ENCODE peak calls at places on chromosomes 6 and 20, in six cellular contexts. P, X, Y, J, I and N are unnamed samples.

GRCh38 chr20:62691485-62691884 is 17.2 kb upstream of the NTSR1 start:
- DNase-seq in P (no peak), J (no peak), I (no peak), Y (no peak), X (no peak), N (no peak)

GRCh38 chr6:116352515-116353471 is 18.0 kb upstream of the DSE start:
- DNase-seq in X (no peak), Y (no peak), J (no peak), I (no peak), P (no peak), N (no peak)

GRCh38 chr6:139979021-139979721 is 604.7 kb upstream of the CITED2 start:
- DNase-seq in J (no peak), Y (no peak), I (no peak), X (no peak), P (no peak), N (peak; percentile 3)

GRCh38 chr20:53255102-53255710 is 283.0 kb downstream of the TSHZ2 start:
- DNase-seq in Y (no peak), J (no peak), P (no peak), I (no peak), X (no peak), N (no peak)

GRCh38 chr6:161379828-161380598 is 106.2 kb upstream of the AGPAT4 start:
- DNase-seq in J (peak; percentile 84), I (no peak), P (no peak), Y (peak; percentile 48), X (no peak), N (no peak)

GRCh38 chr20:57787151-57787968 is 77.5 kb upstream of the PMEPA1 start:
- DNase-seq in P (no peak), I (no peak), X (no peak), J (no peak), Y (no peak), N (no peak)

GRCh38 chr6:133895573-133896343 is 6.8 kb downstream of the TCF21 start:
- DNase-seq in J (no peak), Y (no peak), X (no peak), I (peak; percentile 60), P (peak; percentile 59), N (no peak)

GRCh38 chr6:132391391-132392291 is 9.6 kb downstream of the MOXD1 start:
- DNase-seq in X (no peak), Y (no peak), P (no peak), J (no peak), I (no peak), N (no peak)

GRCh38 chr6:67630146-67630545 is 1004.9 kb upstream of the ADGRB3 start:
- DNase-seq in I (no peak), J (no peak), X (no peak), Y (no peak), P (no peak), N (no peak)

GRCh38 chr6:108921547-108922331 is 73.5 kb downstream of the ARMC2 start:
- DNase-seq in X (no peak), I (no peak), Y (no peak), P (peak; percentile 65), J (no peak), N (no peak)

GRCh38 chr6:7747016-7747415 is 21.1 kb downstream of the BMP6 start:
- DNase-seq in X (no peak), I (no peak), J (no peak), P (no peak), Y (no peak), N (no peak)

GRCh38 chr6:138234363-138234762 is 16.1 kb upstream of the PBOV1 start:
- DNase-seq in X (no peak), Y (no peak), P (no peak), I (no peak), J (no peak), N (no peak)

GRCh38 chr20:1664911-1665310 is 7.3 kb upstream of the SIRPG start:
- DNase-seq in P (no peak), J (no peak), Y (no peak), I (no peak), X (no peak), N (peak; percentile 28)

GRCh38 chr6:138287144-138287955 is 69.1 kb upstream of the PBOV1 start:
- DNase-seq in Y (peak; percentile 36), P (no peak), I (peak; percentile 81), X (peak; percentile 31), J (peak; percentile 49), N (no peak)

GRCh38 chr6:31203345-31203979 is 33.0 kb upstream of the POU5F1 start:
- DNase-seq in X (peak; percentile 51), P (no peak), Y (no peak), I (no peak), J (peak; percentile 19), N (no peak)

GRCh38 chr20:49559411-49560081 is 8.4 kb downstream of the PTGIS start:
- DNase-seq in P (peak; percentile 41), J (no peak), Y (no peak), I (no peak), X (no peak), N (no peak)

GRCh38 chr6:52534966-52535390 is 41.9 kb downstream of the TRAM2 start:
- DNase-seq in Y (no peak), P (no peak), X (no peak), J (no peak), I (no peak), N (no peak)

GRCh38 chr20:33983371-33983770 is 10.3 kb upstream of the RALY start:
- DNase-seq in P (no peak), I (no peak), X (no peak), Y (no peak), J (no peak), N (no peak)

GRCh38 chr20:57397693-57398108 is 6.5 kb downstream of the RBM38 start:
- DNase-seq in P (no peak), Y (no peak), X (no peak), J (no peak), I (no peak), N (no peak)

GRCh38 chr6:137872071-137872470 is 5.0 kb downstream of the TNFAIP3 start:
- DNase-seq in Y (no peak), X (no peak), I (no peak), J (no peak), P (no peak), N (no peak)

GRCh38 chr6:145544031-145544430 is 191.3 kb downstream of the EPM2A start:
- DNase-seq in Y (no peak), I (no peak), X (peak; percentile 33), P (no peak), J (no peak), N (no peak)

GRCh38 chr20:33480071-33480470 is 9.8 kb upstream of the CBFA2T2 start:
- DNase-seq in J (no peak), P (no peak), I (no peak), Y (no peak), X (no peak), N (no peak)

GRCh38 chr6:31378721-31379103 is 21.7 kb upstream of the HLA-B start:
- DNase-seq in J (no peak), X (no peak), I (no peak), Y (no peak), P (no peak), N (no peak)

GRCh38 chr6:21496275-21496674 is 97.3 kb upstream of the SOX4 start:
- DNase-seq in P (no peak), I (no peak), Y (peak; percentile 35), J (no peak), X (no peak), N (no peak)
- TF ChIP-seq CTCF in P (no peak), I (no peak), Y (no peak), J (no peak), X (no peak), N (no peak)

DNA sequence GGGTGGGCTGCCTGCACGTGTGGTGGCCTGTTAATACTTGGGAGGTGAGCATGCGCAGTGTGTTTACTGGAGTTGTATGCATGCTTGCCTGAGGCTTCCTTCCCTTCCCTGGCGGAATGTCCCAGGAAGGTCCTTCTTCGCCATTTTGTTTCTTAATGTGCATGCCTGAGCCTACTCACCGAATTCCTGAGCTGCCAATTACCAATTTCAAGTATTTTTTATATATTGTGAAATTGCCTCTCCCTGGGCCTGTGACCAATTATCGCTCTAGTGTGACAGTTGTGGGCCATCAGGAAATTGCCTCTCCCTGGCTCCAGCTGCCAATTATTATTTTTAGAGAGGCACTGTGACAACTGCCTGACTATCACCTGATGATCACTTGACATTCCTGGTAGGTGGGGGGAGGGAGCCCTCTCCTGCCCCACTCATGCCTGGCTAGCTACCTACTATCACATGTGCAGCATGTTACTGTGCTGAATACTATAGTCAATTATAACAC is 70.0 kb downstream of the FAM50B start:
- DNase-seq in P (no peak), Y (no peak), I (no peak), J (no peak), X (peak; percentile 12), N (no peak)
- TF ChIP-seq EP300 in P (no peak), Y (no peak), I (no peak), J (no peak), X (no peak), N (no peak)

GRCh38 chr6:88493717-88494116 is 327.6 kb upstream of the CNR1 start:
- DNase-seq in J (no peak), Y (no peak), P (no peak), X (no peak), I (no peak), N (no peak)

GRCh38 chr6:88492241-88492640 is 326.1 kb upstream of the CNR1 start:
- DNase-seq in P (no peak), X (no peak), Y (no peak), I (no peak), J (no peak), N (no peak)

GRCh38 chr6:88491266-88491665 is 325.1 kb upstream of the CNR1 start:
- DNase-seq in P (no peak), Y (no peak), J (no peak), I (no peak), X (no peak), N (no peak)

GRCh38 chr6:88494401-88495140 is 328.4 kb upstream of the CNR1 start:
- DNase-seq in X (no peak), I (no peak), Y (no peak), P (no peak), J (no peak), N (no peak)

DNA sequence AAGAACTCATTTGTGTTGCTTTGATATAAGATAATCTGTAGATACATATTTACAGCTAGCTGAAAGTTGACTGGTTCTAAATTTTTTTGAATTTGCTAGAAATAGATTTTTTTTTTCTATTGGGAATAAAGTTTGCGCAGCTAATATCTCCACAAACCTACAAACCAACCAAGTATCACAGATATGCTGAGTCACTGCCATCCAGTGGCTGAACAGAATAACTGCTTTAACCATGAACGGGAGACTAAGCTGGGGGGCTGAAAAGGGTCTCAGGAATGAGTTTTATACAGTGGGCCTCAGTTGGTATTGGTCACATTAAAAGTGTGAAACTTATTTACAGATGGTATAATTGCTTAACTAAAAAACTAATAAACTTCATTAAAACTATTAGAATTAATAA is 326.7 kb upstream of the CNR1 start:
- DNase-seq in J (peak; percentile 36), X (peak; percentile 41), P (no peak), Y (peak; percentile 19), I (no peak), N (no peak)
- TF ChIP-seq CTCF in J (peak; percentile 40), X (peak; percentile 57), P (no peak), Y (peak; percentile 60), I (peak; percentile 51), N (peak; percentile 34)

GRCh38 chr20:58890454-58891075 is 38.0 kb downstream of the GNAS start:
- DNase-seq in J (no peak), I (peak; percentile 76), X (peak; percentile 61), Y (peak; percentile 96), P (peak; percentile 88), N (peak; percentile 95)

GRCh38 chr20:58890073-58890453 is 37.5 kb downstream of the GNAS start:
- DNase-seq in I (peak; percentile 52), X (no peak), Y (no peak), J (no peak), P (no peak), N (peak; percentile 92)

GRCh38 chr20:58889334-58890072 is 37.0 kb downstream of the GNAS start:
- DNase-seq in Y (no peak), P (no peak), X (no peak), J (no peak), I (no peak), N (no peak)

GRCh38 chr20:58888103-58888502 is 35.6 kb downstream of the GNAS start:
- DNase-seq in P (no peak), X (no peak), Y (no peak), J (no peak), I (no peak), N (no peak)

GRCh38 chr20:58888521-58889333 is 36.2 kb downstream of the GNAS start:
- DNase-seq in Y (peak; percentile 87), X (no peak), P (peak; percentile 86), J (peak; percentile 81), I (peak; percentile 84), N (peak; percentile 78)
- TF ChIP-seq EP300 in Y (no peak), X (no peak), P (no peak), J (no peak), I (no peak), N (no peak)